ENCODE peak calls at places on chromosomes 3 and 15, in ten cellular contexts. A, L, U, X, C, D, I, Y, O and E are unnamed samples.

GRCh38 chr3:13177641-13178040 is 104.4 kb upstream of the IQSEC1 start:
- DNase-seq in O (no peak), I (no peak), X (no peak), D (no peak), U (no peak), L (no peak), A (no peak), C (no peak), Y (peak; percentile 8), E (no peak)

GRCh38 chr15:39447431-39447830 is 133.4 kb upstream of the THBS1 start:
- DNase-seq in I (no peak), X (no peak), U (no peak), D (no peak), A (no peak), O (no peak), C (no peak), Y (no peak), L (no peak), E (no peak)

GRCh38 chr3:23877324-23877980 is 39.3 kb downstream of the NKIRAS1 start:
- DNase-seq in A (peak; percentile 88), Y (no peak), D (peak; percentile 45), L (peak; percentile 93), U (peak; percentile 72), I (no peak), O (peak; percentile 86), C (peak; percentile 74), X (no peak), E (no peak)

GRCh38 chr3:142850395-142851023 is 38.4 kb downstream of the PCOLCE2 start:
- DNase-seq in I (no peak), X (peak; percentile 51), U (peak; percentile 90), C (peak; percentile 77), O (peak; percentile 91), A (peak; percentile 91), D (no peak), Y (no peak), L (peak; percentile 93), E (no peak)

GRCh38 chr15:28886431-28887343 is 913 bp downstream of the APBA2 start:
- DNase-seq in U (no peak), Y (no peak), C (no peak), L (no peak), D (no peak), X (no peak), A (no peak), I (no peak), O (no peak), E (no peak)

GRCh38 chr3:72661115-72661457 is 187.2 kb downstream of the SHQ1 start:
- DNase-seq in L (peak; percentile 72), D (peak; percentile 46), A (peak; percentile 95), O (peak; percentile 73), X (peak; percentile 67), C (peak; percentile 24), Y (peak; percentile 76), I (peak; percentile 42), U (no peak), E (no peak)

GRCh38 chr15:61892140-61892539 is 168.1 kb downstream of the VPS13C start:
- DNase-seq in C (no peak), I (no peak), X (no peak), U (no peak), O (no peak), A (no peak), Y (no peak), L (no peak), D (no peak), E (no peak)

GRCh38 chr3:184691397-184692131 is 20.3 kb downstream of the MAGEF1 start:
- DNase-seq in X (no peak), O (peak; percentile 51), A (no peak), U (no peak), D (peak; percentile 52), L (peak; percentile 26), I (no peak), Y (peak; percentile 38), C (no peak), E (no peak)

GRCh38 chr3:122661633-122662032 is 19.0 kb upstream of the PARP14 start:
- DNase-seq in X (no peak), A (no peak), Y (no peak), D (no peak), C (no peak), U (no peak), I (no peak), O (no peak), L (no peak), E (peak; percentile 59)

GRCh38 chr3:158761350-158761749 is 29.1 kb upstream of the RARRES1 start:
- DNase-seq in C (no peak), A (peak; percentile 18), L (no peak), I (no peak), Y (no peak), O (no peak), D (no peak), U (no peak), X (no peak), E (no peak)

GRCh38 chr15:52143862-52144261 is 31.3 kb upstream of the BCL2L10 start:
- DNase-seq in Y (no peak), U (peak; percentile 89), L (peak; percentile 94), D (no peak), O (peak; percentile 41), C (peak; percentile 79), A (peak; percentile 80), I (no peak), X (no peak), E (no peak)

GRCh38 chr15:74307827-74308642 is 59.4 kb downstream of the CYP11A1 start:
- DNase-seq in C (no peak), X (peak; percentile 49), L (peak; percentile 77), A (peak; percentile 71), D (peak; percentile 61), I (peak; percentile 61), Y (peak; percentile 51), O (peak; percentile 58), U (peak; percentile 47), E (peak; percentile 69)

DNA sequence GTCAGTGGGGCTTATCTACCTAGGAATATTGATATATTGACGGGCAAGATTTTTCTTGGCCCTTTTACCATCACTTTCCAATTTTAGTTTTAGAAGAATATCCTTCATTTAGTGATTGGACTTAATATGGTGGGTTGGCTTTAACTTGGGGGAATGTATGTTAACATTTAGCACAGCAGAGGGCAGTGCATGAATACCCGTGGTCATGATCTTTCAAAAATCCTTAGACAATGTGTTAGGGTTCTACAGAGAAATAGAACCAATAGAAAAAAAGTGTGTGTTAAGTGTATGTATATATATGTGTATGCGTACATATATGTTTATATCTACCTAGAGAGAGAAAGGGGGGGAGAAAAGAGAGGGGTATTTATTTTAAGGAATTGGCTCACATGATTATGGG is 36.9 kb downstream of the GPR171 start:
- DNase-seq in O (peak; percentile 5), D (no peak), C (no peak), U (no peak), Y (no peak), I (no peak), L (no peak), X (no peak), A (peak; percentile 6), E (no peak)
- TF ChIP-seq CTCF in O (peak; percentile 9), D (no peak), C (no peak), U (peak; percentile 31), Y (no peak), I (no peak), L (peak; percentile 22), X (no peak), A (no peak), E (peak; percentile 12)

DNA sequence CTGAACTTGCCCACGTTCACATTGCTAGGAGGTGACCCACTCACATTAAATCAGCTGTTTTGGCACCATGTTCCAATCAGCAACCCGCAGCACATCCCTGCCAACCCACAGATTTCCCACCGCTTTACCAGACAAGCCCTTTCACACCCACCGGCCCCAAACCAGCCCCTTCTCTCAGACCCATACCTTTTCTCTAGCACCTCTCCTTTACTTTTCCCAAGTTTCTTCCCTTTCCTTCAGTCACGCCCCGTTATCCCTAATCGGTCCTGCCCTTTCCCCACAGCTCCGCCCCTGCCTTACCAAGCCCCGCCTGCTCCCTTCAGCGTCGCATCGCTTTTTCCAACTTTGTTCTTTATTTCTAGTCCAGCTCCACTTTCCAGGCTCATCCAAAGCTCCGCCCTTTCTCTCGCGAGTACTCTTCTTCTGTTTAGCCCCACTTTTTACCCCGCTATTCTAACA is 759 bp upstream of the BRPF1 start:
- DNase-seq in D (no peak), A (no peak), C (no peak), I (no peak), Y (no peak), L (no peak), O (no peak), U (no peak), X (no peak), E (no peak)
- H3K4me3 ChIP-seq in D (peak overlapping the region; percentile 95), A (peak overlapping the region; percentile 57), C (peak overlapping the region; percentile 68), I (peak overlapping the region; percentile 96), Y (peak overlapping the region; percentile 99), L (peak overlapping the region; percentile 99), O (peak overlapping the region; percentile 54), U (peak overlapping the region; percentile 58), X (peak overlapping the region; percentile 38), E (peak overlapping the region; percentile 81)

DNA sequence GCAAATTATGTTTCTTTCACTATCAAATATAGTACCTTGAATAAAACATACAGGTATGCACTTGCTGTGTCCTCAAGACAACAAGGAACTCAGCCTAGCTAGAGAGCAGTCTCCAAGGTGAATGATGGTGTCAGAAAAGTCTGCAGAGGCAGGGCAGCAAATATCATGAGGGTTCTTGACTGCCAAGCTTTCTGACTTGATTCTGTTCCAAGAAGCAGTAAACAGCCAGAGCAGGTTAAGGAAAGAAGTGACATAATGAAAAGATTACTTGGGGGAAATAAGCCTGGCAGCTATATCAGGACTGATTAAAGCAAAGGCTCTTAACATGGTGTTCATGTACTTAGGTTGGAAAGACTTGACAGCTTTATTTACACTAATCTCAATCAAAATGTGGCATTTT is 192.2 kb upstream of the GADL1 start:
- DNase-seq in C (no peak), L (no peak), A (no peak), O (no peak), D (no peak), Y (no peak), U (no peak), X (no peak), I (no peak), E (no peak)
- TF ChIP-seq CTCF in C (no peak), L (no peak), A (no peak), O (no peak), D (no peak), Y (no peak), U (no peak), X (no peak), I (no peak), E (no peak)

GRCh38 chr3:183266454-183266853 is 13.4 kb downstream of the B3GNT5 start:
- DNase-seq in Y (no peak), O (no peak), I (no peak), U (no peak), C (no peak), L (no peak), D (no peak), A (no peak), X (no peak), E (no peak)

GRCh38 chr3:183265157-183265642 is 12.1 kb downstream of the B3GNT5 start:
- DNase-seq in D (peak; percentile 28), L (peak; percentile 77), C (no peak), Y (peak; percentile 57), U (peak; percentile 57), A (peak; percentile 70), X (no peak), I (no peak), O (peak; percentile 60), E (no peak)

GRCh38 chr3:183264249-183264648 is 11.2 kb downstream of the B3GNT5 start:
- DNase-seq in L (no peak), O (no peak), C (no peak), A (no peak), Y (no peak), X (no peak), D (no peak), U (no peak), I (no peak), E (no peak)

GRCh38 chr3:183267140-183267539 is 14.1 kb downstream of the B3GNT5 start:
- DNase-seq in C (no peak), I (no peak), L (no peak), X (no peak), O (no peak), A (no peak), U (no peak), Y (no peak), D (no peak), E (no peak)

GRCh38 chr3:183265713-183266417 is 12.8 kb downstream of the B3GNT5 start:
- DNase-seq in U (peak; percentile 90), D (peak; percentile 26), A (peak; percentile 99), C (no peak), X (peak; percentile 81), Y (no peak), O (peak; percentile 79), L (peak; percentile 66), I (no peak), E (no peak)
- H3K4me3 ChIP-seq in U (no peak overlapping the region), D (peak overlapping the region; percentile 9), A (peak overlapping the region; percentile 16), C (no peak overlapping the region), X (no peak overlapping the region), Y (no peak overlapping the region), O (no peak overlapping the region), L (no peak overlapping the region), I (no peak overlapping the region), E (no peak overlapping the region)